ENCODE peak calls at places on chromosomes 12 and 14, in nine cellular contexts. K, D, Q, A, W, S, I, N and C are unnamed samples.

GRCh38 chr12:16881986-16882385 is 276.0 kb upstream of the LMO3 start:
- DNase-seq in K (no peak), D (no peak), Q (no peak), A (no peak), W (no peak), S (no peak), I (no peak), N (no peak), C (no peak)

GRCh38 chr14:51939727-51940126 is 49.6 kb upstream of the RTRAF start:
- DNase-seq in K (no peak), D (peak; percentile 25), Q (no peak), A (no peak), W (no peak), S (no peak), I (no peak), N (no peak), C (no peak)

GRCh38 chr12:74537126-74537706 is 419 bp upstream of the ATXN7L3B start:
- DNase-seq in K (peak; percentile 62), D (peak; percentile 58), Q (peak; percentile 53), A (peak; percentile 44), W (peak; percentile 9), S (no peak), I (no peak), N (no peak), C (peak; percentile 33)

GRCh38 chr14:68564826-68565760 is 227.8 kb downstream of the ZFP36L1 start:
- DNase-seq in K (peak; percentile 17), D (no peak), Q (no peak), A (peak; percentile 49), W (no peak), S (no peak), I (no peak), N (no peak), C (no peak)

GRCh38 chr12:32494676-32495075 is 95.3 kb downstream of the FGD4 start:
- DNase-seq in K (no peak), D (no peak), Q (no peak), A (no peak), W (no peak), S (no peak), I (no peak), N (no peak), C (no peak)

GRCh38 chr12:70646850-70647249 is 9.6 kb upstream of the PTPRB start:
- DNase-seq in K (no peak), D (no peak), Q (peak; percentile 82), A (peak; percentile 95), W (no peak), S (no peak), I (no peak), N (no peak), C (no peak)

GRCh38 chr12:90368081-90368480 is 586.9 kb downstream of the CCER1 start:
- DNase-seq in K (no peak), D (no peak), Q (no peak), A (no peak), W (no peak), S (no peak), I (no peak), N (no peak), C (no peak)

GRCh38 chr12:57418255-57418654 is 12.6 kb downstream of the R3HDM2 start:
- DNase-seq in K (no peak), D (no peak), Q (no peak), A (no peak), W (no peak), S (no peak), I (no peak), N (no peak), C (no peak)

GRCh38 chr12:86186449-86186848 is 69.7 kb downstream of the MGAT4C start:
- DNase-seq in K (peak; percentile 13), D (no peak), Q (no peak), A (no peak), W (no peak), S (no peak), I (no peak), N (no peak), C (peak; percentile 4)

GRCh38 chr14:53064461-53064860 is 88.7 kb downstream of the DDHD1 start:
- DNase-seq in K (no peak), D (no peak), Q (no peak), A (no peak), W (no peak), S (no peak), I (no peak), N (no peak), C (no peak)

GRCh38 chr12:110825530-110825929 is 21.3 kb upstream of the CCDC63 start:
- DNase-seq in K (no peak), D (no peak), Q (no peak), A (no peak), W (no peak), S (no peak), I (no peak), N (no peak), C (no peak)

GRCh38 chr12:110824342-110824741 is 22.4 kb upstream of the CCDC63 start:
- DNase-seq in K (no peak), D (no peak), Q (no peak), A (no peak), W (no peak), S (no peak), I (no peak), N (no peak), C (no peak)

GRCh38 chr12:110822821-110823415 is 23.9 kb upstream of the CCDC63 start:
- DNase-seq in K (no peak), D (no peak), Q (no peak), A (no peak), W (no peak), S (no peak), I (no peak), N (no peak), C (no peak)

GRCh38 chr12:110829308-110829707 is 17.5 kb upstream of the CCDC63 start:
- DNase-seq in K (no peak), D (no peak), Q (no peak), A (no peak), W (no peak), S (no peak), I (no peak), N (no peak), C (no peak)

GRCh38 chr12:110826592-110827200 is 20.1 kb upstream of the CCDC63 start:
- DNase-seq in K (peak; percentile 96), D (peak; percentile 90), Q (peak; percentile 89), A (peak; percentile 50), W (peak; percentile 10), S (peak; percentile 92), I (peak; percentile 75), N (peak; percentile 66), C (peak; percentile 82)
- H3K4me3 ChIP-seq in K (no peak overlapping the region), D (no peak overlapping the region), Q (no peak overlapping the region), A (no peak overlapping the region), W (peak overlapping the region; percentile 10), S (no peak overlapping the region), I (no peak overlapping the region), N (no peak overlapping the region), C (no peak overlapping the region)

GRCh38 chr14:98724734-98725133 is 547.3 kb downstream of the BCL11B start:
- DNase-seq in K (peak; percentile 17), D (no peak), Q (no peak), A (no peak), W (no peak), S (no peak), I (no peak), N (no peak), C (no peak)
- H3K27me3 ChIP-seq in K (no peaks in the 10 kb centered on the region), D (no peaks in the 10 kb centered on the region), Q (no peaks in the 10 kb centered on the region), A (no peaks in the 10 kb centered on the region), W (no peaks in the 10 kb centered on the region), S (peaks cover 79% of the 10 kb centered on the region), I (peaks cover 3% of the 10 kb centered on the region), N (no peaks in the 10 kb centered on the region), C (no peaks in the 10 kb centered on the region)

GRCh38 chr14:41743140-41743539 is 136.5 kb downstream of the LRFN5 start:
- DNase-seq in K (no peak), D (no peak), Q (no peak), A (no peak), W (no peak), S (no peak), I (no peak), N (no peak), C (no peak)
- H3K36me3 ChIP-seq in K (no peaks in the 10 kb centered on the region), D (no peaks in the 10 kb centered on the region), Q (no peaks in the 10 kb centered on the region), A (no peaks in the 10 kb centered on the region), W (no peaks in the 10 kb centered on the region), S (no peaks in the 10 kb centered on the region), I (no peaks in the 10 kb centered on the region), N (no peaks in the 10 kb centered on the region), C (no peaks in the 10 kb centered on the region)

GRCh38 chr14:47246367-47246766 is 429.0 kb downstream of the MDGA2 start:
- DNase-seq in K (no peak), D (no peak), Q (no peak), A (no peak), W (no peak), S (no peak), I (no peak), N (no peak), C (no peak)
- H3K4me3 ChIP-seq in K (no peak overlapping the region), D (no peak overlapping the region), Q (no peak overlapping the region), A (no peak overlapping the region), W (no peak overlapping the region), S (no peak overlapping the region), I (no peak overlapping the region), N (no peak overlapping the region), C (no peak overlapping the region)